ENCODE peak calls at places on chromosomes 6 and 20, in four cellular contexts. One of them, this sample, is unnamed.

GRCh38 chr6:17820055-17820454 is 113.3 kb upstream of the NUP153 start:
- DNase-seq in activated naive CD4-positive, alpha-beta T cell treated with anti-CD3 and anti-CD28 coated beads, Interleukin-2, amount 10 ng/mL, durations not matched to agents 7 days and 5 days: no peak
- DNase-seq in RWPE1: no peak
- DNase-seq in Ammon's horn: peak
- DNase-seq in this sample: no peak

GRCh38 chr6:44269168-44269920 is 906 bp upstream of the TMEM151B start:
- DNase-seq in RWPE1: no peak
- DNase-seq in Ammon's horn: no peak
- DNase-seq in activated naive CD4-positive, alpha-beta T cell treated with anti-CD3 and anti-CD28 coated beads, Interleukin-2, amount 10 ng/mL, durations not matched to agents 7 days and 5 days: no peak
- DNase-seq in this sample: no peak

GRCh38 chr6:88135578-88136114 is 30.5 kb downstream of the CNR1 start:
- DNase-seq in Ammon's horn: no peak
- DNase-seq in activated naive CD4-positive, alpha-beta T cell treated with anti-CD3 and anti-CD28 coated beads, Interleukin-2, amount 10 ng/mL, durations not matched to agents 7 days and 5 days: no peak
- DNase-seq in RWPE1: no peak
- DNase-seq in this sample: no peak

GRCh38 chr6:35036828-35037095 is 104.4 kb downstream of the TCP11 start:
- DNase-seq in RWPE1: no peak
- DNase-seq in Ammon's horn: no peak
- DNase-seq in activated naive CD4-positive, alpha-beta T cell treated with anti-CD3 and anti-CD28 coated beads, Interleukin-2, amount 10 ng/mL, durations not matched to agents 7 days and 5 days: no peak
- DNase-seq in this sample: no peak

GRCh38 chr6:145814035-145814500 is 527 bp downstream of the FBXO30 start:
- DNase-seq in RWPE1: peak
- DNase-seq in activated naive CD4-positive, alpha-beta T cell treated with anti-CD3 and anti-CD28 coated beads, Interleukin-2, amount 10 ng/mL, durations not matched to agents 7 days and 5 days: no peak
- DNase-seq in Ammon's horn: peak
- DNase-seq in this sample: peak

GRCh38 chr20:45445805-45446562 is 23.6 kb upstream of the WFDC2 start:
- DNase-seq in activated naive CD4-positive, alpha-beta T cell treated with anti-CD3 and anti-CD28 coated beads, Interleukin-2, amount 10 ng/mL, durations not matched to agents 7 days and 5 days: peak
- DNase-seq in Ammon's horn: no peak
- DNase-seq in RWPE1: peak
- DNase-seq in this sample: no peak

GRCh38 chr20:62208805-62209755 is 11.0 kb downstream of the HRH3 start:
- DNase-seq in Ammon's horn: no peak
- DNase-seq in activated naive CD4-positive, alpha-beta T cell treated with anti-CD3 and anti-CD28 coated beads, Interleukin-2, amount 10 ng/mL, durations not matched to agents 7 days and 5 days: no peak
- DNase-seq in RWPE1: peak
- DNase-seq in this sample: no peak

GRCh38 chr20:15594296-15594695 is 979.0 kb downstream of the KIF16B start:
- DNase-seq in activated naive CD4-positive, alpha-beta T cell treated with anti-CD3 and anti-CD28 coated beads, Interleukin-2, amount 10 ng/mL, durations not matched to agents 7 days and 5 days: no peak
- DNase-seq in Ammon's horn: no peak
- DNase-seq in RWPE1: peak
- DNase-seq in this sample: no peak

GRCh38 chr6:37059344-37060194 is 54.1 kb downstream of the FGD2 start:
- DNase-seq in RWPE1: peak
- DNase-seq in Ammon's horn: peak
- DNase-seq in activated naive CD4-positive, alpha-beta T cell treated with anti-CD3 and anti-CD28 coated beads, Interleukin-2, amount 10 ng/mL, durations not matched to agents 7 days and 5 days: no peak
- DNase-seq in this sample: no peak

GRCh38 chr20:51462566-51463276 is 79.8 kb downstream of the NFATC2 start:
- DNase-seq in Ammon's horn: peak
- DNase-seq in activated naive CD4-positive, alpha-beta T cell treated with anti-CD3 and anti-CD28 coated beads, Interleukin-2, amount 10 ng/mL, durations not matched to agents 7 days and 5 days: no peak
- DNase-seq in RWPE1: no peak
- DNase-seq in this sample: peak

GRCh38 chr20:6993016-6993415 is 225.5 kb downstream of the BMP2 start:
- DNase-seq in activated naive CD4-positive, alpha-beta T cell treated with anti-CD3 and anti-CD28 coated beads, Interleukin-2, amount 10 ng/mL, durations not matched to agents 7 days and 5 days: no peak
- DNase-seq in Ammon's horn: no peak
- DNase-seq in RWPE1: peak
- DNase-seq in this sample: no peak

This sample was measured in putamen.